ENCODE peak calls at places on chromosomes 1 and 21, in six cellular contexts. G is IMR-90, O is astrocyte of the spinal cord, T is lower lobe of right lung, V is left ventricle myocardium inferior, Q is heart left ventricle. A is an unnamed sample.

GRCh38 chr1:154198756-154199562 is 7.1 kb upstream of the TPM3 start:
- DNase-seq in G (peak), O (peak), T (no peak), V (no peak), Q (no peak), A (peak)

GRCh38 chr1:113538225-113538624 is 147.9 kb downstream of the MAGI3 start:
- DNase-seq in G (no peak), O (peak), T (no peak), V (no peak), Q (no peak), A (peak)

GRCh38 chr21:28018741-28019669 is 973.7 kb downstream of the LTN1 start:
- DNase-seq in G (peak), O (no peak), T (no peak), V (no peak), Q (no peak), A (no peak)

GRCh38 chr21:29235714-29236197 is 63.0 kb upstream of the BACH1 start:
- DNase-seq in G (no peak), O (no peak), T (no peak), V (no peak), Q (no peak), A (no peak)

GRCh38 chr1:4585216-4585615 is 69.2 kb upstream of the AJAP1 start:
- DNase-seq in G (no peak), O (no peak), T (no peak), V (no peak), Q (no peak), A (no peak)

GRCh38 chr1:5662362-5663126 is 329.7 kb downstream of the NPHP4 start:
- DNase-seq in G (no peak), O (no peak), T (no peak), V (no peak), Q (no peak), A (no peak)

GRCh38 chr21:44074315-44074958 is 32.8 kb upstream of the PWP2 start:
- DNase-seq in G (no peak), O (no peak), T (no peak), V (no peak), Q (no peak), A (no peak)

GRCh38 chr21:17775431-17776126 is 43.6 kb downstream of the C21orf91 start:
- DNase-seq in G (no peak), O (no peak), T (peak), V (no peak), Q (no peak), A (no peak)

GRCh38 chr21:29296452-29296851 is 2.3 kb upstream of the BACH1 start:
- DNase-seq in G (no peak), O (no peak), T (no peak), V (no peak), Q (no peak), A (no peak)

DNA sequence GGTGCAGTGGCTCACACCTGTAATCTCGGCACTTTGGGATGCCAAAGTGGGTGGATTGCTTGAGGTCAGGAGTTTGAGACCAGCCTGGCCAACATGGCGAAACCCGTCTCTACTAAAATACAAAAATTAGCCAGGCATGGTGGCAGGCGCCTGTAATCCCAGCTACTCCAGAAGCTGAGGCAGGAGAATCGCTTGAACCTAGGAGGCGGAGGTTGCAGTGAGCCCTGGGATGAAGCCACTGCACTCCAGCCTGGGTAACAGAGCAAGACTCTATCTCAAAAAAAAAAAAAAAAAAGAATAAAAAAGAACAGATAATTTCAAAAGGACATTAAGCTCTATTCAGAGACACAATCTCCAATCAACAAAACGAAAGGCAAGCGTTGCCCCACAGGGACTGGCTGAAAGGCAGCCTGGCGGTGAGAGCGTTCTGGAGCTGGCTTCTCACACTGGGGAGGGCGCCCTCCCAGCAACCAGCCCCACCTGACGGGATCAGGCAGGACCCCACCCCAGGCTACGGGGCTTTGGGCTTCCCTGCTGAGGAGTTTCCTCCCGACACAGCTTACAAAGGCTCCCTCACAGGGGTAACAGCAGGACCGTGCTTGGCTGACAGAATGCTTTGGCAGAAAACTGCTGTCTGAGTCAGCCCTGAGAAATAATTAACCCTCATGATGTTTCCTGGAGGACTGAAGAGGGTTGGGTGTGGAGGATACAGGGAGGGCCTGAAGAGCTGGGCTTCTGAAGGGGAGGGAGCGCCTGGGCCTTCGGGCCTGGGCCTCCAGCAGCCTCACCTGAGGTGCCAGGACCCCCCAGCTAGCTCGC is 31.1 kb upstream of the SRP9 start:
- DNase-seq in G (peak), O (peak), T (peak), V (peak), Q (peak), A (peak)
- TF ChIP-seq CTCF in G (no peak), O (peak), T (no peak), V (peak), Q (no peak), A (no peak)

GRCh38 chr1:66533804-66534745 is at the start of gene SGIP1:
- DNase-seq in G (peak), O (peak), T (peak), V (peak), Q (peak), A (peak)

GRCh38 chr1:66535853-66536252 is 1.9 kb downstream of the SGIP1 start:
- DNase-seq in G (no peak), O (no peak), T (no peak), V (no peak), Q (no peak), A (no peak)

GRCh38 chr1:66535149-66535548 is 1.2 kb downstream of the SGIP1 start:
- DNase-seq in G (no peak), O (no peak), T (no peak), V (no peak), Q (no peak), A (no peak)

GRCh38 chr1:66532214-66532613 is 1.7 kb upstream of the SGIP1 start:
- DNase-seq in G (no peak), O (no peak), T (no peak), V (no peak), Q (no peak), A (no peak)

DNA sequence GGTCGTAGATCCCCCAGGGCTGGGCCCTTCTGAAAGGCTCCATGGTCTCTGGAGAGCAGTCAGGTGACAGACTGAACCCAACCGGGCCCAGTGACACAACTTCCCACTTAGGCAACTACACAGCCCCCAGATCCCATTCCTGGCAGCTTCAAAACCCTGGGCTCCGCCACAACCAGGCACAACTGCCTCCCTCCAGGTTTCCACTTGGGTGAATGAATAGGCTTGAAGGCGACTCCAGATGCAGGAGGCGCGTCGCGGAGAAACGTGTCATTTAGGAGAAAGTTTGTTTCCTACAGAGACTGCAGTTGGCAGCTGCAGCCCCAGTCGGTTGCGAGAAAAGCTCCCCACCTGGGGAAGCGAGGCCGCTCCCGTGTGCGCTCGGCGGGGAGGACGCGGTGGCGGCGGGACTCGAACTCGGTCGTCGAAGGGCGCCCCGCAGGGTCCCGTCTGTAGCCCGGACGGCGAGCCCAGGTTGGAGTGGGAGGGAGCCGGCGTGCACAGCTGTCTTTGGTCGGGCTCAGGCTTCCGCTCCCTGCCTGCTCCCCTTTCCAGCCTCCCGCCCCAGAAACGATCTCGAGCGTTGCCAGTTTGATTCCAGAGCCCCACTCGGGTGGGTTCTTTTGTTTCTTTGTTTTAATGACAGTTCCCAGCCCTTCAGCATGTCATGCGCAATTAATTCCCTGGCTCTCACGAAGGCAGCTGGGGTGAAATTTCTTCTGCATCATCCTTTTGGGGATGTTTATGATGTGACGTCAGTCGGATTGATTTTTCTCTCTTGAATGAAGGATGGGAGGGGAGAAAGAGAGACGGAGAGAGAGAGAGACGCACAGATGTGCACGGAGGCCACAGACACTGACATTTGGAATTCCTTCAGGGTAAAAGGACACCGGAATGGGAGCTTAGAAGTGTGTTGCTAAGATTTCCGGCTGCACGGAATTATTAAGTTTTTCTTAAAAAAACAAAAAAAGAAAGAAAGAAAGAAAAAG is 862 bp upstream of the SGIP1 start:
- DNase-seq in G (peak), O (peak), T (peak), V (peak), Q (peak), A (peak)
- H3K4me3 ChIP-seq in G (peak), O (peak), T (peak), V (peak), Q (peak), A (peak)

GRCh38 chr1:159823401-159823800 is 3.3 kb upstream of the SLAMF8 start:
- DNase-seq in G (no peak), O (no peak), T (no peak), V (no peak), Q (no peak), A (no peak)

GRCh38 chr1:159817276-159818041 is 9.2 kb upstream of the SLAMF8 start:
- DNase-seq in G (no peak), O (peak), T (no peak), V (no peak), Q (no peak), A (peak)

GRCh38 chr1:159825564-159825963 is 1.1 kb upstream of the SLAMF8 start:
- DNase-seq in G (no peak), O (no peak), T (no peak), V (no peak), Q (no peak), A (no peak)

GRCh38 chr1:159826436-159827101 is at the start of gene SLAMF8:
- DNase-seq in G (no peak), O (no peak), T (peak), V (peak), Q (peak), A (peak)

GRCh38 chr1:159821171-159821867 is 5.4 kb upstream of the SLAMF8 start:
- DNase-seq in G (peak), O (peak), T (peak), V (no peak), Q (no peak), A (no peak)
- TF ChIP-seq CTCF in G (peak), O (peak), T (no peak), V (no peak), Q (no peak), A (no peak)

GRCh38 chr1:77370588-77371306 is 88.9 kb downstream of the AK5 start:
- DNase-seq in G (peak), O (peak), T (no peak), V (no peak), Q (no peak), A (peak)
- H3K4me3 ChIP-seq in G (no peak), O (no peak), T (no peak), V (no peak), Q (no peak), A (no peak)

GRCh38 chr1:178587975-178588374 is 75.1 kb downstream of the TEX35 start:
- DNase-seq in G (no peak), O (no peak), T (no peak), V (no peak), Q (no peak), A (no peak)
- TF ChIP-seq CTCF in G (no peak), O (no peak), T (no peak), V (no peak), Q (no peak), A (no peak)

GRCh38 chr1:172138636-172139035 is 281.8 kb upstream of the C1orf105 start:
- DNase-seq in G (no peak), O (no peak), T (no peak), V (no peak), Q (no peak), A (no peak)

GRCh38 chr1:172144445-172145060 is 275.9 kb upstream of the C1orf105 start:
- DNase-seq in G (peak), O (peak), T (peak), V (peak), Q (peak), A (peak)

GRCh38 chr1:172145231-172145651 is 275.2 kb upstream of the C1orf105 start:
- DNase-seq in G (peak), O (peak), T (no peak), V (no peak), Q (no peak), A (peak)

GRCh38 chr1:172143384-172144025 is 277.0 kb upstream of the C1orf105 start:
- DNase-seq in G (peak), O (peak), T (no peak), V (no peak), Q (no peak), A (peak)

DNA sequence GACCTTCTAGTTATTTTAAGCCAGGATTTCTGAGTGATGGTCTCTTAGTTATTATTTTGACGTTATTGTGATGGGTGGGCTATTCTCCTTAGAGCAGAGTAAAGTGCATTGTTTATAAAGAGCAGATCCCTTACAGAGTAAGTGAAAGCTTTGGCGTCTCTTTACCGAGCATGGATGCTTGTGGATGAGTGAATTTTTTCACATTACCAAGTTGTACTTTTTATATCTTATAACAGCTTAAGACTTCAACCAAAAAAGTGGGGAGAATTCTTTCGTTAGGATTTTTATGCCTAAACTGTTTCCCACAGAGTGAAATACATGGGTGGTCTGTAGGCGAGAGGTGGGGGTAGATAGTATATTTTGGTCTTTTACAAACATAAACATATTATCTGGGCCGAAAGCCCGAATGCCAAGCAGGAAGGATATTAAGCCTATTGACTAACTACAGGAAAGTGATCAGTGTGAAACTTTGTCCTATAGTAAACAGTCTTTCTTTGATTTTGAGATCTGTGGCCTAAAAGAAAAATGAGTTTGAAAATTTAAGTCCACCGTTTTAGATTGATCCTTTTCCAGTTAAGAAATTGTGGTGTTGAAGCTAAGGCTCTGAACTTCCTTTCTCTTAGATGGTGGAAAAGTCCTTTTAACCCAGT is 279.0 kb upstream of the C1orf105 start:
- DNase-seq in G (no peak), O (no peak), T (no peak), V (no peak), Q (no peak), A (no peak)
- H3K4me3 ChIP-seq in G (peak), O (peak), T (peak), V (peak), Q (peak), A (peak)

DNA sequence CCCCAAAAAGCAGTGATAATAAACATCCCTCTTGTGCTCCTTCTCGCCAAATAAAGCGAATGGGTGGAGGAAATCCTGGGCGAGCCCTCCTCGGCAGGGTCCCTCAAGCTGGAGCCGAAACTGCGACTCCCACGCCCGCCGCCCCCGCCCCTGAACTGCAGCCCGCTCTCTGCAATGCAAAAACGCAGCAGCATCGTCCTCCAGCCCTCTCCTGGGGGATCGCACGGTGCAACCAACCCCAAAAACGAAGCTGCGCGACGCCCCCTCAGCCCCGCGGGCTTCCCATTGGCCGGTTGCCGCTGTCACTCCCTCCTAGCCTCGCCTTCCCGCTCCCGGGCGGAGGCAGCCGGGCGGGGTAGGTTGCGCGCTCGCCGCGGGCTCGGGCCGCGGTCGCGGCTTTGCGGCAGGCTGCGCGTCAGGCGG is at the start of gene TMCC2:
- DNase-seq in G (peak), O (peak), T (peak), V (peak), Q (peak), A (peak)
- TF ChIP-seq CTCF in G (no peak), O (no peak), T (no peak), V (no peak), Q (no peak), A (no peak)

GRCh38 chr21:16708431-16708830 is 804.4 kb upstream of the CXADR start:
- DNase-seq in G (peak), O (peak), T (no peak), V (no peak), Q (no peak), A (peak)
- H3K4me3 ChIP-seq in G (no peak), O (no peak), T (no peak), V (no peak), Q (no peak), A (no peak)

GRCh38 chr1:174723815-174724214 is 275.9 kb upstream of the CACYBP start:
- DNase-seq in G (no peak), O (no peak), T (no peak), V (no peak), Q (no peak), A (no peak)

GRCh38 chr1:174721246-174721645 is 273.5 kb downstream of the GPR52 start:
- DNase-seq in G (no peak), O (no peak), T (no peak), V (no peak), Q (no peak), A (no peak)

GRCh38 chr1:174726167-174726879 is 273.4 kb upstream of the CACYBP start:
- DNase-seq in G (peak), O (peak), T (no peak), V (no peak), Q (no peak), A (peak)

DNA sequence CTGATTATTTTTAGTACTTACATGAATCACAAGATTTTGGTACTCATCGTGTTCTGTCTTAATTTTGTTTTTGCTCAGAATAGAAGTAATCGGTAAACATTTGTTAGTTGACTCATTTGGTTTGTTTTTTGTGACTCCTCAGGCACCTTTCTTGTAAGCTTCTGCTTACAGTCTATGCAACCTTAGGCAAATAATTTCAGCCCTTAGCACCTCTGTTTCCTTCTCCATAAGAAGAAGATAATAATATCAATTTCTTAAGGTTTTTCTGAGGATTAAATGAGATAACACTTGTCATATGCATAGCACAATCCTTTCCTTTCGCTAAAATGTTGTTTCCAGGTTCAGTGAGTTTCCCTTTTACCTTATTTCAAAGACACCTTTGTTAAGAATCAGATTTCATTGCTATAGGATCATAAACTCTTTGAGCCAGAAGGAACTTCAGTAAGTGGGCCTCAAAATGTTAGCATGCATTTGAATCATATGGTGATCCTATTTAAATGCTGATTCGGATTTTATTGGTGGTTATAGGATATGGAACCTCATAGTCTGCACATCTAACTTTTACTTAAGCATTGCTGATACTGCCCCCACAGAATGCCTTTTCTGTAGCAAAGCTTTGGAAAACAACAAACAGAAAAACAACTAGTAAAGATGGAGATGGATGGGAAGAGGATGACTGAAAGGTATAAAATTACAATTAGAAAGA is 272.7 kb upstream of the CACYBP start:
- DNase-seq in G (no peak), O (no peak), T (no peak), V (no peak), Q (no peak), A (no peak)
- TF ChIP-seq CTCF in G (no peak), O (no peak), T (peak), V (no peak), Q (no peak), A (no peak)